ENCODE peak calls at places on chromosomes 13 and 19, in nine cellular contexts. M is cardiac fibroblast, A is stomach, D is adrenal gland, T is heart left ventricle, B is AG04450, Q is transverse colon, Y is IMR-90, C is fibroblast of the aortic adventitia. R is an unnamed sample.

GRCh38 chr19:821976-822773 is 420 bp upstream of the PLPPR3 start:
- DNase-seq in M (no peak), A (no peak), D (no peak), T (no peak), B (no peak), Q (no peak), Y (no peak), C (no peak), R (no peak)

GRCh38 chr13:40315416-40316064 is 350.9 kb downstream of the FOXO1 start:
- DNase-seq in M (peak), A (no peak), D (peak), T (peak), B (no peak), Q (no peak), Y (no peak), C (no peak), R (no peak)

GRCh38 chr13:113090415-113090770 is 15.2 kb upstream of the F7 start:
- DNase-seq in M (no peak), A (no peak), D (no peak), T (no peak), B (no peak), Q (no peak), Y (no peak), C (no peak), R (no peak)

GRCh38 chr19:21084343-21084742 is 2.3 kb downstream of the ZNF714 start:
- DNase-seq in M (peak), A (no peak), D (no peak), T (no peak), B (peak), Q (no peak), Y (peak), C (peak), R (peak)

GRCh38 chr13:27621366-27622101 is at the start of gene POLR1D:
- DNase-seq in M (peak), A (peak), D (peak), T (peak), B (no peak), Q (peak), Y (peak), C (peak), R (peak)

GRCh38 chr19:991174-991931 is 7.2 kb downstream of the WDR18 start:
- DNase-seq in M (peak), A (no peak), D (no peak), T (no peak), B (no peak), Q (peak), Y (peak), C (peak), R (peak)

GRCh38 chr19:2289714-2290435 is 7.9 kb upstream of the PEAK3 start:
- DNase-seq in M (no peak), A (peak), D (no peak), T (no peak), B (no peak), Q (peak), Y (no peak), C (no peak), R (no peak)

GRCh38 chr19:21202865-21203494 is 61.1 kb downstream of the ZNF431 start:
- DNase-seq in M (peak), A (no peak), D (no peak), T (no peak), B (no peak), Q (no peak), Y (peak), C (peak), R (peak)

GRCh38 chr13:112928958-112929777 is 39.8 kb upstream of the MCF2L start:
- DNase-seq in M (peak), A (no peak), D (peak), T (peak), B (no peak), Q (peak), Y (peak), C (peak), R (peak)

GRCh38 chr13:33518442-33518841 is 232.9 kb upstream of the STARD13 start:
- DNase-seq in M (no peak), A (no peak), D (no peak), T (no peak), B (no peak), Q (no peak), Y (no peak), C (no peak), R (no peak)

GRCh38 chr19:51821511-51821910 is 26.6 kb downstream of the FPR3 start:
- DNase-seq in M (no peak), A (no peak), D (no peak), T (no peak), B (no peak), Q (no peak), Y (no peak), C (no peak), R (no peak)

GRCh38 chr19:49932731-49933131 is 3.4 kb upstream of the NUP62 start:
- DNase-seq in M (no peak), A (no peak), D (no peak), T (no peak), B (no peak), Q (no peak), Y (no peak), C (no peak), R (no peak)

GRCh38 chr19:44278181-44278690 is 18.6 kb downstream of the ZNF233 start:
- DNase-seq in M (peak), A (no peak), D (no peak), T (no peak), B (no peak), Q (no peak), Y (peak), C (peak), R (no peak)

GRCh38 chr19:30086220-30086619 is 144.2 kb downstream of the URI1 start:
- DNase-seq in M (no peak), A (no peak), D (no peak), T (no peak), B (no peak), Q (no peak), Y (no peak), C (no peak), R (no peak)

GRCh38 chr13:29502391-29503008 is 93.0 kb downstream of the SLC7A1 start:
- DNase-seq in M (no peak), A (no peak), D (no peak), T (no peak), B (no peak), Q (no peak), Y (no peak), C (no peak), R (no peak)

GRCh38 chr13:40352385-40352778 is 314.1 kb downstream of the FOXO1 start:
- DNase-seq in M (peak), A (no peak), D (peak), T (no peak), B (no peak), Q (no peak), Y (no peak), C (peak), R (peak)

GRCh38 chr13:97946951-97947588 is 6.4 kb upstream of the IPO5 start:
- DNase-seq in M (peak), A (no peak), D (no peak), T (no peak), B (peak), Q (no peak), Y (peak), C (peak), R (peak)

GRCh38 chr13:112777637-112778406 is 88.0 kb downstream of the ATP11A start:
- DNase-seq in M (no peak), A (peak), D (peak), T (no peak), B (no peak), Q (no peak), Y (no peak), C (no peak), R (no peak)

GRCh38 chr19:45069056-45069455 is 7.2 kb downstream of the ZNF296 start:
- DNase-seq in M (no peak), A (peak), D (peak), T (no peak), B (no peak), Q (no peak), Y (no peak), C (peak), R (peak)

GRCh38 chr19:12867120-12868099 is 13.8 kb downstream of the DNASE2 start:
- DNase-seq in M (peak), A (peak), D (no peak), T (no peak), B (no peak), Q (peak), Y (peak), C (peak), R (peak)

GRCh38 chr19:47268028-47268427 is 6.7 kb upstream of the INAFM1 start:
- DNase-seq in M (no peak), A (no peak), D (no peak), T (no peak), B (no peak), Q (no peak), Y (no peak), C (no peak), R (no peak)

GRCh38 chr13:53005631-53006030 is 23.0 kb upstream of the OLFM4 start:
- DNase-seq in M (no peak), A (no peak), D (no peak), T (no peak), B (no peak), Q (no peak), Y (no peak), C (no peak), R (no peak)

GRCh38 chr13:96141032-96141431 is 51.1 kb downstream of the HS6ST3 start:
- DNase-seq in M (peak), A (no peak), D (no peak), T (no peak), B (no peak), Q (no peak), Y (peak), C (peak), R (peak)
- TF ChIP-seq CTCF in M (peak), A (no peak), D (peak), T (peak), B (peak), Q (no peak), Y (peak), C (peak), R (peak)

GRCh38 chr19:39320948-39321831 is 527 bp upstream of the LRFN1 start:
- DNase-seq in M (no peak), A (no peak), D (no peak), T (no peak), B (no peak), Q (no peak), Y (no peak), C (no peak), R (no peak)
- H3K4me3 ChIP-seq in M (no peak), A (peak), D (no peak), T (peak), B (peak), Q (peak), Y (no peak), C (peak), R (no peak)

DNA sequence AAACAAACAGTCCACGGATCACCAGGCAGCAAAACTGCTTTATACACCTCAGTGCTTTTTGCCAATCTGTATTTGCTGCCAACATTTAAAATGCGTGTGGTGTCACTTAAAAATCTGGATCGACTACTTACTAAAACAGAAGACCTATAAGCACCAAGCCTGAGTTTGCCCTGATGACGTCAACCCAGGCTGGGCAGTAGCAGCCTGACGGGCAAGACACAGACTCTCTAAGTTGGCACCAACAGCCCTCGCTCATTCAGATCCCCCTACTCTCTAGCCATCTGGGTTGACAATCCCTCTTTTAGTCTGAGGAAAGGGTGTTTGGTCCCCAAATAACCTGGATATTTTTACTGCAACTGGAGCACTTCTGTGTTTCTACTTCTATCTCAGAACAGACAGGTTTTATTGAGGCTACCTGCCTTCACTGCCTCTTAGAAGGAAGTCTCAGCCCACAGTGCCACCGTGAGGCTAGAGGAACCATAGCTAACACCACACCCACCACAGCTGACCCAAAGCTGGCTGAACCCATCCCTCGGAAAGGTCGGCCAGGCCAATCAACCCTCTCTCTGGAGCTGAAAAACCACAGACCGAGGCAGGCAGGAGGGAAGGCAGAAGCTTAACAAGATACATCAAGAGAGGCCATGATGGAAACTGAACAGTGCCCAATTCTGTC is 6.9 kb downstream of the SUGP2 start:
- DNase-seq in M (no peak), A (no peak), D (no peak), T (no peak), B (no peak), Q (no peak), Y (no peak), C (peak), R (peak)
- TF ChIP-seq CTCF in M (no peak), A (no peak), D (no peak), T (no peak), B (peak), Q (no peak), Y (no peak), C (peak), R (peak)

GRCh38 chr13:73057284-73058025 is 1.4 kb upstream of the KLF5 start:
- DNase-seq in M (no peak), A (no peak), D (no peak), T (no peak), B (no peak), Q (no peak), Y (no peak), C (no peak), R (no peak)
- H3K4me3 ChIP-seq in M (no peak), A (peak), D (no peak), T (no peak), B (no peak), Q (peak), Y (no peak), C (no peak), R (peak)

GRCh38 chr19:8511573-8512101 is 2.3 kb downstream of the ZNF414 start:
- DNase-seq in M (no peak), A (no peak), D (no peak), T (no peak), B (no peak), Q (no peak), Y (no peak), C (no peak), R (no peak)
- TF ChIP-seq CTCF in M (no peak), A (no peak), D (no peak), T (no peak), B (no peak), Q (no peak), Y (no peak), C (no peak), R (no peak)

DNA sequence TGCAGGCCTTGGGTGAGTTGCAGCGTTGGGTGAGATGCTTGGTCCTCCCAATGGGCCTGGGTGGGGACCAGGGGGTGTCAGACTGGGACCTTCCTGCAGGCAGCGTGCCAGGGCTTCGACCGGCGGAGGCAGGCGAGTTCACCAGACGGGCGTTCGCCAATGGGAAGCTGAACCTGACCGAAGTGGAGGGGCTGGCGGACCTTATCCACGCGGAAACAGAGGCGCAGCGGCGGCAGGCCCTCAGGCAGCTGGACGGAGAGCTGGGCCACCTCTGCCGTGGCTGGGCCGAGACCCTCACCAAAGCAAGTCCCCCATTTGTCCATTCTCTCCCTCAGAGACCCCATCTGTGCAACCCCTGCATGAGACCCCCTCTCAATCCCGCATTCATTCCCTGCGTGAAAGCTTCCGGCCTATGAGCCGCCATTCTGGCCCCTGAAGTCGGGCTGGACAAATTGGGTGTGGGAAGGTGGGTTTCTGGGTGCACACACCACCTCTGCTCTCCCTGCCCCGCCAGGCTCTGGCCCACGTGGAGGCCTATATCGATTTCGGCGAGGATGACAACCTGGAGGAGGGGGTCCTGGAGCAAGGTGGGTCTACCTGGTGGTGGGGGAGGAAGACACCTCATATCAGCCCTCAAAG is 1.2 kb downstream of the GTPBP3 start:
- DNase-seq in M (no peak), A (no peak), D (no peak), T (no peak), B (no peak), Q (no peak), Y (no peak), C (no peak), R (no peak)
- H3K4me3 ChIP-seq in M (peak), A (peak), D (no peak), T (peak), B (peak), Q (peak), Y (peak), C (peak), R (peak)

GRCh38 chr13:50612717-50613116 is 230.8 kb downstream of the DLEU7 start:
- DNase-seq in M (no peak), A (no peak), D (no peak), T (no peak), B (no peak), Q (no peak), Y (no peak), C (no peak), R (no peak)
- TF ChIP-seq CTCF in M (no peak), A (no peak), D (no peak), T (no peak), B (no peak), Q (no peak), Y (no peak), C (no peak), R (no peak)

GRCh38 chr19:28283592-28283991 is 929.4 kb downstream of the UQCRFS1 start:
- DNase-seq in M (no peak), A (no peak), D (no peak), T (no peak), B (no peak), Q (no peak), Y (no peak), C (no peak), R (no peak)
- H3K4me3 ChIP-seq in M (no peak), A (no peak), D (no peak), T (no peak), B (no peak), Q (no peak), Y (no peak), C (no peak), R (no peak)

R was measured in fibroblast of villous mesenchyme.